ENCODE peak calls at places on chromosomes 2 and 18, in seven cellular contexts. F, O, C, U, H, T and B are unnamed samples.

GRCh38 chr2:147554708-147555107 is 290.1 kb upstream of the ACVR2A start:
- DNase-seq in O (no peak), U (no peak), F (no peak), H (no peak), C (no peak), T (no peak), B (no peak)

GRCh38 chr2:229130522-229130921 is 140.6 kb downstream of the PID1 start:
- DNase-seq in C (no peak), T (no peak), F (no peak), H (no peak), U (no peak), O (no peak), B (no peak)

GRCh38 chr2:45978302-45978859 is 318.8 kb upstream of the EPAS1 start:
- DNase-seq in C (no peak), T (no peak), F (no peak), U (no peak), O (no peak), H (no peak), B (no peak)

GRCh38 chr18:66495844-66496243 is 108.0 kb downstream of the CDH19 start:
- DNase-seq in O (peak), U (no peak), H (peak), T (no peak), F (no peak), C (no peak), B (peak)

GRCh38 chr2:226477221-226478120 is 322.1 kb downstream of the IRS1 start:
- DNase-seq in F (no peak), T (no peak), U (no peak), H (peak), O (peak), C (no peak), B (no peak)

GRCh38 chr2:144668493-144669110 is 148.7 kb upstream of the ZEB2 start:
- DNase-seq in U (no peak), T (no peak), F (no peak), O (no peak), H (no peak), C (no peak), B (no peak)

GRCh38 chr2:218282173-218282991 is 9.9 kb downstream of the TMBIM1 start:
- DNase-seq in O (no peak), C (no peak), T (no peak), F (no peak), H (peak), U (no peak), B (no peak)

GRCh38 chr2:29522951-29523669 is 398.3 kb downstream of the ALK start:
- DNase-seq in C (no peak), T (peak), O (no peak), U (no peak), F (no peak), H (peak), B (no peak)

GRCh38 chr18:28175930-28176673 is 828 bp downstream of the CDH2 start:
- DNase-seq in C (no peak), F (no peak), U (no peak), H (peak), T (no peak), O (no peak), B (no peak)

GRCh38 chr2:3414133-3414856 is 34.8 kb downstream of the TRAPPC12 start:
- DNase-seq in T (no peak), U (no peak), C (no peak), H (no peak), O (no peak), F (no peak), B (no peak)

DNA sequence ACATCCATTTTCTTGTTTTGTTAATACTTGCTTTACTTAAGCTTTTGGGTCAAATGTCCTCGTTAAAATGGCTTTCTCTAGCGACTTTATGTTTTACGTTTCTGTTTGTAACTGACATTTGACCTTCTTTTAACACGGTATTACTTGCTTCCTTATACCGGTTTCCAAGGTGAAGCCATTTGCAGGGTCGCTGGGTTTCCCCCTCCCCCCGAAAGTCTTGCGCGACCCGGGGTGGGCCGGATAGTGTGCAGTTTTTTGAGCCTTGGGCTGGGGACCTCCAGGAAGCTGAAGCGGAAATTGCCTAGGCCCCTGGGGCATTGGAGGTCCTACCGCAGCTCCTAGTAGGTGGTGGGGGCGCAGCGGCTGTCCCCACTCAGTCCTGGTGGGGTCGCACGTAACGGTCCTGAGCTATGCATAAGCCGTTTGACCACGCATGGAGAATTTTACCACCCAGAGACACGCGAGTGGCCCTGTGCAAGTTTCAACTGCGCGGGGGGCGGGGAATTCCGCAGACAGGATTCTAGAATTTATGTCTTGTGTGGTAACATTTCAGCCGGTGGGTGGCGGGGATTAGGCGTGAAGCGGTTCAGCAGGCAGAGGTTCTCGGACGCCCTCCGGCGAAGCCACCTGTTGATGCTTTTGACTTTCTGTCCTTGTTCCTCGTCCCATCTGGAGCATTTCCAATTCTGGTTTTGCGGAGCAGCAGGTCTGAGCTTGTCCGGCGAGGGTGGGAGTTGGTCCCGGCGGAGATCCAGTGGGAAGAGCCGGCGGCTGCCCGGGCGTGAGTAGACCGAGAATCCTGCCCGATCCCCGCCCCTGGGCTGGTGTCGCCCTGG is 2.4 kb downstream of the CFLAR start:
- DNase-seq in U (peak), F (peak), T (no peak), C (peak), O (peak), H (peak), B (peak)
- TF ChIP-seq CTCF in U (peak), F (no peak), T (peak), C (peak), O (peak), H (peak), B (peak)

GRCh38 chr2:158006961-158007664 is 94.6 kb upstream of the UPP2 start:
- DNase-seq in F (no peak), O (peak), H (no peak), C (no peak), U (no peak), T (no peak), B (no peak)
- TF ChIP-seq CTCF in F (no peak), O (no peak), H (no peak), C (no peak), U (no peak), T (no peak), B (no peak)

DNA sequence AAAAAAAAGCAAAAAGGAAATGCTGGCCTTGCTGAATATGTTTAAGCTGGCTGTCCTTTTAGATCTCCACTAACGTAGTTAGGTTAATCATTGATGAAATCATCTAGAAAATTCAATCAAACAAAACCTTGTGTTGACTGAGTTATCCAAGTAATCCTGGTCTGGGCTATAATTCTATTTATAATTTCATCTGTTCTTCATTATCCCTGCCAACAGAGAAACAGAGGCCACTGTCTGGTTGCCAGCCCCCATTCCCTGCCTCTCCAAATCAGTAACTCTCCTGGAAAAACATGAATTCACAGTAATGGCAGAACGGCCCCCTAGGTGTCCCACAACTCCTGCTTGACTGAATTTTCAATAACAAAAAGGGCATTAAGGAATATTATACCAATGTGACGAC is 24.6 kb downstream of the DOCK10 start:
- DNase-seq in H (no peak), C (no peak), U (no peak), T (no peak), O (no peak), F (no peak), B (no peak)
- TF ChIP-seq CTCF in H (no peak), C (no peak), U (no peak), T (no peak), O (no peak), F (no peak), B (no peak)

GRCh38 chr18:23073996-23074606 is 61.2 kb upstream of the CABLES1 start:
- DNase-seq in U (no peak), T (no peak), O (no peak), F (no peak), C (no peak), H (no peak), B (no peak)

GRCh38 chr18:23072079-23072478 is 63.2 kb upstream of the CABLES1 start:
- DNase-seq in F (no peak), O (no peak), H (no peak), T (no peak), U (no peak), C (no peak), B (no peak)

GRCh38 chr18:23077493-23078256 is 57.6 kb upstream of the CABLES1 start:
- DNase-seq in O (no peak), U (no peak), F (no peak), H (no peak), C (no peak), T (no peak), B (no peak)
- TF ChIP-seq CTCF in O (peak), U (peak), F (no peak), H (peak), C (no peak), T (peak), B (peak)